ENCODE peak calls at places on chromosomes 3 and 15, in ten cellular contexts. L is posterior vena cava, Q is pancreas, A is PC-3, J is RCC 7860, F is fibroblast of lung, V is Caco-2, E is COLO829, M is NCI-H69, I is thoracic aorta. B is an unnamed sample.

GRCh38 chr3:142987707-142988106 is 13.7 kb upstream of the U2SURP start:
- DNase-seq in Q (no peak), A (no peak), E (no peak), L (no peak), V (no peak), I (no peak), F (no peak), J (no peak), M (peak; percentile 12), B (no peak)

GRCh38 chr15:89381888-89382287 is 47.3 kb upstream of the POLG start:
- DNase-seq in L (no peak), A (no peak), Q (no peak), I (no peak), E (no peak), M (no peak), J (no peak), F (no peak), V (no peak), B (no peak)

GRCh38 chr3:27749640-27750039 is 27.5 kb upstream of the EOMES start:
- DNase-seq in A (no peak), E (peak; percentile 47), J (no peak), F (no peak), Q (no peak), L (no peak), M (no peak), I (no peak), V (no peak), B (no peak)

GRCh38 chr15:67808821-67809220 is 16.5 kb upstream of the SKOR1 start:
- DNase-seq in L (peak; percentile 59), I (no peak), M (no peak), E (no peak), J (no peak), F (no peak), Q (no peak), A (no peak), V (no peak), B (no peak)

GRCh38 chr15:99424131-99424571 is 141.6 kb upstream of the MEF2A start:
- DNase-seq in Q (no peak), A (no peak), J (no peak), E (no peak), M (no peak), I (no peak), F (no peak), V (no peak), L (peak; percentile 70), B (no peak)

GRCh38 chr3:102299125-102299877 is 135.5 kb upstream of the ZPLD1 start:
- DNase-seq in A (peak; percentile 97), V (no peak), I (no peak), M (no peak), F (no peak), Q (no peak), L (no peak), J (peak; percentile 18), E (no peak), B (no peak)

GRCh38 chr15:60656491-60657284 is 177.7 kb upstream of the ICE2 start:
- DNase-seq in Q (no peak), J (no peak), I (no peak), V (no peak), E (no peak), M (no peak), L (no peak), A (no peak), F (peak; percentile 42), B (no peak)

GRCh38 chr3:171863920-171864319 is 20.8 kb downstream of the TMEM212 start:
- DNase-seq in F (no peak), A (no peak), J (no peak), I (no peak), M (no peak), Q (no peak), V (no peak), E (no peak), L (no peak), B (no peak)

GRCh38 chr3:160027541-160028195 is 39.0 kb downstream of the IL12A start:
- DNase-seq in M (peak; percentile 11), E (no peak), A (peak; percentile 82), F (peak; percentile 70), L (no peak), I (no peak), Q (no peak), V (no peak), J (peak; percentile 46), B (no peak)

GRCh38 chr3:94137377-94137776 is 74.5 kb downstream of the NSUN3 start:
- DNase-seq in V (no peak), J (no peak), E (peak; percentile 17), Q (no peak), M (no peak), I (no peak), F (peak; percentile 1), A (no peak), L (no peak), B (no peak)

GRCh38 chr3:117926819-117927218 is 1107.8 kb downstream of the IGSF11 start:
- DNase-seq in A (no peak), I (no peak), J (no peak), Q (no peak), E (no peak), M (no peak), L (no peak), V (no peak), F (no peak), B (no peak)

GRCh38 chr3:47283596-47284364 is 1.0 kb downstream of the KLHL18 start:
- DNase-seq in E (no peak), M (peak; percentile 66), L (no peak), V (no peak), F (peak; percentile 3), A (peak; percentile 17), I (no peak), J (no peak), Q (peak; percentile 33), B (no peak)

GRCh38 chr3:185225523-185225922 is 28.3 kb downstream of the EHHADH start:
- DNase-seq in Q (no peak), A (peak; percentile 10), L (no peak), I (no peak), F (peak; percentile 28), M (no peak), E (no peak), V (no peak), J (peak; percentile 64), B (no peak)

GRCh38 chr3:6716374-6716773 is 144.5 kb upstream of the GRM7 start:
- DNase-seq in F (no peak), L (no peak), A (no peak), M (peak; percentile 39), J (no peak), V (no peak), E (no peak), Q (no peak), I (no peak), B (no peak)

GRCh38 chr3:50639055-50639494 is 22.1 kb downstream of the MAPKAPK3 start:
- DNase-seq in V (no peak), Q (no peak), J (peak; percentile 73), F (peak; percentile 33), I (no peak), L (no peak), A (peak; percentile 89), M (no peak), E (no peak), B (no peak)

GRCh38 chr3:141056716-141057115 is 5.6 kb downstream of the SPSB4 start:
- DNase-seq in F (no peak), J (no peak), Q (no peak), E (no peak), A (no peak), M (peak; percentile 91), L (no peak), V (peak; percentile 58), I (no peak), B (no peak)

GRCh38 chr15:29776859-29777258 is 45.4 kb downstream of the TJP1 start:
- DNase-seq in M (peak; percentile 10), E (no peak), Q (no peak), L (no peak), V (no peak), J (no peak), I (no peak), A (no peak), F (no peak), B (no peak)

GRCh38 chr3:126982125-126982521 is 792 bp upstream of the PLXNA1 start:
- DNase-seq in A (peak; percentile 7), F (no peak), Q (no peak), M (peak; percentile 56), L (no peak), J (no peak), I (no peak), V (no peak), E (no peak), B (no peak)

GRCh38 chr15:50066202-50066601 is 52.8 kb downstream of the ATP8B4 start:
- DNase-seq in A (peak; percentile 44), Q (no peak), F (no peak), M (no peak), I (no peak), V (no peak), J (peak; percentile 24), E (no peak), L (no peak), B (no peak)

GRCh38 chr3:51686512-51687215 is 15.6 kb downstream of the TEX264 start:
- DNase-seq in F (no peak), A (peak; percentile 48), M (no peak), V (no peak), L (no peak), Q (no peak), J (no peak), E (peak; percentile 63), I (no peak), B (peak; percentile 54)

GRCh38 chr3:63324621-63325020 is 46.5 kb downstream of the SYNPR start:
- DNase-seq in A (no peak), J (no peak), E (no peak), Q (no peak), L (no peak), F (no peak), M (peak; percentile 26), I (no peak), V (no peak), B (no peak)

GRCh38 chr15:51696566-51696965 is 15.3 kb downstream of the SCG3 start:
- DNase-seq in E (no peak), J (no peak), Q (no peak), I (no peak), A (no peak), V (no peak), L (no peak), F (no peak), M (no peak), B (no peak)

GRCh38 chr15:93037341-93038063 is 51.5 kb downstream of the RGMA start:
- DNase-seq in I (no peak), Q (no peak), A (no peak), J (no peak), F (peak; percentile 55), E (peak; percentile 51), M (peak; percentile 90), L (peak; percentile 95), V (peak; percentile 37), B (no peak)

GRCh38 chr15:89378699-89379422 is 44.2 kb upstream of the POLG start:
- DNase-seq in F (no peak), V (no peak), L (no peak), A (no peak), J (no peak), M (no peak), I (no peak), Q (no peak), E (no peak), B (no peak)

GRCh38 chr3:113825090-113825489 is 13.5 kb upstream of the GRAMD1C start:
- DNase-seq in V (no peak), Q (no peak), A (peak; percentile 44), E (no peak), M (no peak), L (no peak), I (no peak), F (no peak), J (peak; percentile 50), B (peak; percentile 34)

GRCh38 chr3:14616606-14617507 is 34.7 kb upstream of the CCDC174 start:
- DNase-seq in V (no peak), J (peak; percentile 8), L (peak; percentile 59), I (no peak), E (no peak), A (no peak), M (no peak), Q (no peak), F (no peak), B (no peak)

B was measured in GM12891.